ENCODE peak calls at places on chromosomes 13 and 19, in nine cellular contexts. One of them, this sample, is unnamed.
A peak's percentile ranks its signal among the peaks of the same experiment; 100 is the strongest.

GRCh38 chr13:66624302-66624701 is 605.8 kb downstream of the PCDH9 start:
- DNase-seq in choroid plexus epithelial cell: no peak
- DNase-seq in CD8-positive, alpha-beta T cell: no peak
- DNase-seq in mesendoderm: no peak
- DNase-seq in hepatocyte: no peak
- DNase-seq in cardiac fibroblast: no peak
- DNase-seq in GM23248: no peak
- DNase-seq in BE2C: no peak
- DNase-seq in left ventricle myocardium inferior: no peak
- DNase-seq in this sample: no peak

GRCh38 chr19:6047256-6047655 is 63.0 kb downstream of the RFX2 start:
- DNase-seq in choroid plexus epithelial cell: no peak
- DNase-seq in CD8-positive, alpha-beta T cell: no peak
- DNase-seq in mesendoderm: no peak
- DNase-seq in hepatocyte: no peak
- DNase-seq in cardiac fibroblast: no peak
- DNase-seq in GM23248: no peak
- DNase-seq in BE2C: no peak
- DNase-seq in left ventricle myocardium inferior: no peak
- DNase-seq in this sample: no peak

GRCh38 chr19:4977299-4978174 is 8.6 kb downstream of the KDM4B start:
- DNase-seq in choroid plexus epithelial cell: peak; percentile 94
- DNase-seq in CD8-positive, alpha-beta T cell: no peak
- DNase-seq in mesendoderm: peak; percentile 65
- DNase-seq in hepatocyte: no peak
- DNase-seq in cardiac fibroblast: peak; percentile 92
- DNase-seq in GM23248: peak; percentile 98
- DNase-seq in BE2C: peak; percentile 72
- DNase-seq in left ventricle myocardium inferior: peak; percentile 56
- DNase-seq in this sample: no peak

GRCh38 chr13:73497430-73497829 is 438.6 kb downstream of the KLF5 start:
- DNase-seq in choroid plexus epithelial cell: no peak
- DNase-seq in CD8-positive, alpha-beta T cell: no peak
- DNase-seq in mesendoderm: no peak
- DNase-seq in hepatocyte: no peak
- DNase-seq in cardiac fibroblast: no peak
- DNase-seq in GM23248: no peak
- DNase-seq in BE2C: no peak
- DNase-seq in left ventricle myocardium inferior: no peak
- DNase-seq in this sample: no peak

GRCh38 chr13:25885418-25885817 is 166.4 kb downstream of the SHISA2 start:
- DNase-seq in choroid plexus epithelial cell: no peak
- DNase-seq in CD8-positive, alpha-beta T cell: no peak
- DNase-seq in mesendoderm: no peak
- DNase-seq in hepatocyte: no peak
- DNase-seq in cardiac fibroblast: no peak
- DNase-seq in GM23248: no peak
- DNase-seq in BE2C: no peak
- DNase-seq in left ventricle myocardium inferior: no peak
- DNase-seq in this sample: no peak

GRCh38 chr19:1884719-1885334 is 469 bp downstream of the ABHD17A start:
- DNase-seq in choroid plexus epithelial cell: no peak
- DNase-seq in CD8-positive, alpha-beta T cell: no peak
- DNase-seq in mesendoderm: no peak
- DNase-seq in hepatocyte: no peak
- DNase-seq in cardiac fibroblast: no peak
- DNase-seq in GM23248: peak; percentile 61
- DNase-seq in BE2C: no peak
- DNase-seq in left ventricle myocardium inferior: no peak
- DNase-seq in this sample: no peak

GRCh38 chr13:39130298-39130697 is 92.0 kb downstream of the NHLRC3 start:
- DNase-seq in choroid plexus epithelial cell: no peak
- DNase-seq in CD8-positive, alpha-beta T cell: no peak
- DNase-seq in mesendoderm: no peak
- DNase-seq in hepatocyte: no peak
- DNase-seq in cardiac fibroblast: no peak
- DNase-seq in GM23248: no peak
- DNase-seq in BE2C: no peak
- DNase-seq in left ventricle myocardium inferior: no peak
- DNase-seq in this sample: no peak

GRCh38 chr13:44273991-44274810 is 99.4 kb upstream of the SERP2 start:
- DNase-seq in choroid plexus epithelial cell: peak; percentile 65
- DNase-seq in CD8-positive, alpha-beta T cell: no peak
- DNase-seq in mesendoderm: no peak
- DNase-seq in hepatocyte: peak; percentile 34
- DNase-seq in cardiac fibroblast: peak; percentile 49
- DNase-seq in GM23248: peak; percentile 78
- DNase-seq in BE2C: no peak
- DNase-seq in left ventricle myocardium inferior: no peak
- DNase-seq in this sample: no peak

GRCh38 chr19:4980087-4980486 is 11.2 kb downstream of the KDM4B start:
- DNase-seq in choroid plexus epithelial cell: no peak
- DNase-seq in CD8-positive, alpha-beta T cell: no peak
- DNase-seq in mesendoderm: no peak
- DNase-seq in hepatocyte: no peak
- DNase-seq in cardiac fibroblast: no peak
- DNase-seq in GM23248: peak; percentile 58
- DNase-seq in BE2C: no peak
- DNase-seq in left ventricle myocardium inferior: no peak
- DNase-seq in this sample: no peak

GRCh38 chr19:18020212-18021067 is 12.5 kb downstream of the ARRDC2 start:
- DNase-seq in choroid plexus epithelial cell: peak; percentile 77
- DNase-seq in CD8-positive, alpha-beta T cell: no peak
- DNase-seq in mesendoderm: no peak
- DNase-seq in hepatocyte: peak; percentile 49
- DNase-seq in cardiac fibroblast: peak; percentile 66
- DNase-seq in GM23248: peak; percentile 80
- DNase-seq in BE2C: no peak
- DNase-seq in left ventricle myocardium inferior: peak; percentile 96
- DNase-seq in this sample: no peak

GRCh38 chr13:101838305-101838835 is 385.9 kb downstream of the ITGBL1 start:
- DNase-seq in choroid plexus epithelial cell: peak; percentile 87
- DNase-seq in CD8-positive, alpha-beta T cell: no peak
- DNase-seq in mesendoderm: no peak
- DNase-seq in hepatocyte: no peak
- DNase-seq in cardiac fibroblast: peak; percentile 1
- DNase-seq in GM23248: peak; percentile 3
- DNase-seq in BE2C: no peak
- DNase-seq in left ventricle myocardium inferior: no peak
- DNase-seq in this sample: no peak

GRCh38 chr13:44423824-44424223 is 50.2 kb downstream of the SERP2 start:
- DNase-seq in choroid plexus epithelial cell: no peak
- DNase-seq in CD8-positive, alpha-beta T cell: no peak
- DNase-seq in mesendoderm: no peak
- DNase-seq in hepatocyte: no peak
- DNase-seq in cardiac fibroblast: no peak
- DNase-seq in GM23248: no peak
- DNase-seq in BE2C: no peak
- DNase-seq in left ventricle myocardium inferior: no peak
- DNase-seq in this sample: no peak

GRCh38 chr13:95553614-95554385 is 1.3 kb downstream of the CLDN10 start:
- DNase-seq in choroid plexus epithelial cell: no peak
- DNase-seq in CD8-positive, alpha-beta T cell: no peak
- DNase-seq in mesendoderm: peak; percentile 61
- DNase-seq in hepatocyte: no peak
- DNase-seq in cardiac fibroblast: no peak
- DNase-seq in GM23248: no peak
- DNase-seq in BE2C: no peak
- DNase-seq in left ventricle myocardium inferior: no peak
- DNase-seq in this sample: no peak

GRCh38 chr13:95552539-95553270 is at the start of gene CLDN10:
- DNase-seq in choroid plexus epithelial cell: no peak
- DNase-seq in CD8-positive, alpha-beta T cell: no peak
- DNase-seq in mesendoderm: peak; percentile 80
- DNase-seq in hepatocyte: no peak
- DNase-seq in cardiac fibroblast: no peak
- DNase-seq in GM23248: no peak
- DNase-seq in BE2C: no peak
- DNase-seq in left ventricle myocardium inferior: no peak
- DNase-seq in this sample: no peak

GRCh38 chr13:95553271-95553588 is 710 bp downstream of the CLDN10 start:
- DNase-seq in choroid plexus epithelial cell: no peak
- DNase-seq in CD8-positive, alpha-beta T cell: no peak
- DNase-seq in mesendoderm: peak; percentile 44
- DNase-seq in hepatocyte: no peak
- DNase-seq in cardiac fibroblast: no peak
- DNase-seq in GM23248: no peak
- DNase-seq in BE2C: no peak
- DNase-seq in left ventricle myocardium inferior: no peak
- DNase-seq in this sample: no peak

GRCh38 chr13:95547531-95548167 is 4.9 kb upstream of the CLDN10 start:
- DNase-seq in choroid plexus epithelial cell: no peak
- DNase-seq in CD8-positive, alpha-beta T cell: no peak
- DNase-seq in mesendoderm: peak; percentile 74
- DNase-seq in hepatocyte: no peak
- DNase-seq in cardiac fibroblast: no peak
- DNase-seq in GM23248: no peak
- DNase-seq in BE2C: no peak
- DNase-seq in left ventricle myocardium inferior: no peak
- DNase-seq in this sample: no peak

GRCh38 chr13:95552208-95552538 is 347 bp upstream of the CLDN10 start:
- DNase-seq in choroid plexus epithelial cell: no peak
- DNase-seq in CD8-positive, alpha-beta T cell: no peak
- DNase-seq in mesendoderm: no peak
- DNase-seq in hepatocyte: no peak
- DNase-seq in cardiac fibroblast: no peak
- DNase-seq in GM23248: no peak
- DNase-seq in BE2C: no peak
- DNase-seq in left ventricle myocardium inferior: no peak
- DNase-seq in this sample: no peak
- H3K4me3 ChIP-seq in choroid plexus epithelial cell: no peak overlapping the region
- H3K4me3 ChIP-seq in CD8-positive, alpha-beta T cell: no peak overlapping the region
- H3K4me3 ChIP-seq in mesendoderm: no peak overlapping the region
- H3K4me3 ChIP-seq in hepatocyte: no peak overlapping the region
- H3K4me3 ChIP-seq in cardiac fibroblast: no peak overlapping the region
- H3K4me3 ChIP-seq in GM23248: no peak overlapping the region
- H3K4me3 ChIP-seq in BE2C: no peak overlapping the region
- H3K4me3 ChIP-seq in left ventricle myocardium inferior: peak overlapping the region; percentile 55
- H3K4me3 ChIP-seq in this sample: peak overlapping the region; percentile 52

GRCh38 chr19:46413262-46414031 is at the start of gene CCDC8:
- DNase-seq in choroid plexus epithelial cell: peak; percentile 98
- DNase-seq in CD8-positive, alpha-beta T cell: no peak
- DNase-seq in mesendoderm: peak; percentile 99
- DNase-seq in hepatocyte: peak; percentile 97
- DNase-seq in cardiac fibroblast: peak; percentile 99
- DNase-seq in GM23248: peak; percentile 74
- DNase-seq in BE2C: no peak
- DNase-seq in left ventricle myocardium inferior: peak; percentile 89
- DNase-seq in this sample: no peak
- H3K4me3 ChIP-seq in choroid plexus epithelial cell: peak within 1 kb of the TSS; percentile 76
- H3K4me3 ChIP-seq in CD8-positive, alpha-beta T cell: no peak within 1 kb of the TSS
- H3K4me3 ChIP-seq in mesendoderm: peak within 1 kb of the TSS; percentile 70
- H3K4me3 ChIP-seq in hepatocyte: peak within 1 kb of the TSS; percentile 77
- H3K4me3 ChIP-seq in cardiac fibroblast: peak within 1 kb of the TSS; percentile 74
- H3K4me3 ChIP-seq in GM23248: peak within 1 kb of the TSS; percentile 67
- H3K4me3 ChIP-seq in BE2C: no peak within 1 kb of the TSS
- H3K4me3 ChIP-seq in left ventricle myocardium inferior: peak within 1 kb of the TSS; percentile 73
- H3K4me3 ChIP-seq in this sample: peak within 1 kb of the TSS; percentile 63

GRCh38 chr13:40599722-40600121 is 66.7 kb downstream of the FOXO1 start:
- DNase-seq in choroid plexus epithelial cell: no peak
- DNase-seq in CD8-positive, alpha-beta T cell: no peak
- DNase-seq in mesendoderm: no peak
- DNase-seq in hepatocyte: no peak
- DNase-seq in cardiac fibroblast: no peak
- DNase-seq in GM23248: no peak
- DNase-seq in BE2C: no peak
- DNase-seq in left ventricle myocardium inferior: no peak
- DNase-seq in this sample: no peak
- H3K4me3 ChIP-seq in choroid plexus epithelial cell: no peak overlapping the region
- H3K4me3 ChIP-seq in CD8-positive, alpha-beta T cell: no peak overlapping the region
- H3K4me3 ChIP-seq in mesendoderm: no peak overlapping the region
- H3K4me3 ChIP-seq in hepatocyte: no peak overlapping the region
- H3K4me3 ChIP-seq in cardiac fibroblast: no peak overlapping the region
- H3K4me3 ChIP-seq in GM23248: no peak overlapping the region
- H3K4me3 ChIP-seq in BE2C: no peak overlapping the region
- H3K4me3 ChIP-seq in left ventricle myocardium inferior: no peak overlapping the region
- H3K4me3 ChIP-seq in this sample: no peak overlapping the region

GRCh38 chr13:29924482-29924884 is 74.1 kb upstream of the UBL3 start:
- DNase-seq in choroid plexus epithelial cell: peak; percentile 75
- DNase-seq in CD8-positive, alpha-beta T cell: no peak
- DNase-seq in mesendoderm: peak; percentile 54
- DNase-seq in hepatocyte: peak; percentile 36
- DNase-seq in cardiac fibroblast: peak; percentile 16
- DNase-seq in GM23248: peak; percentile 89
- DNase-seq in BE2C: no peak
- DNase-seq in left ventricle myocardium inferior: no peak
- DNase-seq in this sample: peak; percentile 48
- H3K4me3 ChIP-seq in choroid plexus epithelial cell: peak overlapping the region; percentile 13
- H3K4me3 ChIP-seq in CD8-positive, alpha-beta T cell: no peak overlapping the region
- H3K4me3 ChIP-seq in mesendoderm: no peak overlapping the region
- H3K4me3 ChIP-seq in hepatocyte: no peak overlapping the region
- H3K4me3 ChIP-seq in cardiac fibroblast: no peak overlapping the region
- H3K4me3 ChIP-seq in GM23248: peak overlapping the region; percentile 38
- H3K4me3 ChIP-seq in BE2C: no peak overlapping the region
- H3K4me3 ChIP-seq in left ventricle myocardium inferior: no peak overlapping the region
- H3K4me3 ChIP-seq in this sample: no peak overlapping the region